ENCODE peak calls at places on chromosomes 2 and 18, in six cellular contexts. One of them, this sample, is unnamed.
A peak's percentile ranks its signal among the peaks of the same experiment; 100 is the strongest.

GRCh38 chr2:45936623-45936979 is 285.1 kb downstream of the PRKCE start:
- DNase-seq in endothelial cell of umbilical vein: no peak
- DNase-seq in thyroid gland: no peak
- DNase-seq in A549: no peak
- DNase-seq in K562: no peak
- DNase-seq in uterus: no peak
- DNase-seq in this sample: no peak

GRCh38 chr2:128473175-128474013 is 154.7 kb upstream of the HS6ST1 start:
- DNase-seq in K562: peak; percentile 54
- DNase-seq in thyroid gland: peak; percentile 46
- DNase-seq in endothelial cell of umbilical vein: no peak
- DNase-seq in uterus: no peak
- DNase-seq in A549: no peak
- DNase-seq in this sample: no peak

GRCh38 chr2:11406492-11407381 is 59.2 kb downstream of the E2F6 start:
- DNase-seq in endothelial cell of umbilical vein: no peak
- DNase-seq in thyroid gland: no peak
- DNase-seq in uterus: peak; percentile 75
- DNase-seq in A549: no peak
- DNase-seq in K562: peak; percentile 39
- DNase-seq in this sample: no peak

GRCh38 chr18:45412577-45412976 is 202.7 kb upstream of the SLC14A2 start:
- DNase-seq in K562: no peak
- DNase-seq in endothelial cell of umbilical vein: no peak
- DNase-seq in uterus: no peak
- DNase-seq in thyroid gland: no peak
- DNase-seq in A549: no peak
- DNase-seq in this sample: no peak

GRCh38 chr2:53490659-53491058 is 276.9 kb upstream of the CHAC2 start:
- DNase-seq in thyroid gland: peak; percentile 24
- DNase-seq in K562: no peak
- DNase-seq in uterus: peak; percentile 77
- DNase-seq in endothelial cell of umbilical vein: no peak
- DNase-seq in A549: no peak
- DNase-seq in this sample: no peak

GRCh38 chr2:12965540-12966269 is 249.0 kb downstream of the TRIB2 start:
- DNase-seq in K562: peak; percentile 87
- DNase-seq in endothelial cell of umbilical vein: peak; percentile 84
- DNase-seq in A549: no peak
- DNase-seq in thyroid gland: no peak
- DNase-seq in uterus: no peak
- DNase-seq in this sample: no peak

GRCh38 chr2:226969412-226969811 is 133.6 kb downstream of the RHBDD1 start:
- DNase-seq in K562: no peak
- DNase-seq in thyroid gland: no peak
- DNase-seq in uterus: no peak
- DNase-seq in endothelial cell of umbilical vein: no peak
- DNase-seq in A549: no peak
- DNase-seq in this sample: no peak

GRCh38 chr2:134918518-134919359 is at the start of gene CCNT2:
- DNase-seq in K562: peak; percentile 99
- DNase-seq in A549: peak; percentile 88
- DNase-seq in endothelial cell of umbilical vein: peak; percentile 99
- DNase-seq in thyroid gland: peak; percentile 98
- DNase-seq in uterus: peak; percentile 99
- DNase-seq in this sample: peak; percentile 99

GRCh38 chr18:59779979-59780378 is 82.8 kb upstream of the CCBE1 start:
- DNase-seq in uterus: no peak
- DNase-seq in endothelial cell of umbilical vein: peak; percentile 2
- DNase-seq in K562: no peak
- DNase-seq in thyroid gland: no peak
- DNase-seq in A549: no peak
- DNase-seq in this sample: no peak

GRCh38 chr2:25545899-25546298 is 127.5 kb downstream of the DTNB start:
- DNase-seq in A549: no peak
- DNase-seq in thyroid gland: no peak
- DNase-seq in uterus: no peak
- DNase-seq in K562: no peak
- DNase-seq in endothelial cell of umbilical vein: no peak
- DNase-seq in this sample: no peak

GRCh38 chr18:6781179-6781714 is 51.7 kb downstream of the ARHGAP28 start:
- DNase-seq in uterus: peak; percentile 16
- DNase-seq in A549: no peak
- DNase-seq in endothelial cell of umbilical vein: peak; percentile 62
- DNase-seq in thyroid gland: no peak
- DNase-seq in K562: peak; percentile 26
- DNase-seq in this sample: no peak

GRCh38 chr2:82344670-82345069 is 2040.1 kb upstream of the LRRTM1 start:
- DNase-seq in uterus: no peak
- DNase-seq in A549: no peak
- DNase-seq in endothelial cell of umbilical vein: peak; percentile 23
- DNase-seq in K562: peak; percentile 5
- DNase-seq in thyroid gland: no peak
- DNase-seq in this sample: no peak

GRCh38 chr18:555705-556402 is 24.3 kb upstream of the CETN1 start:
- DNase-seq in A549: no peak
- DNase-seq in thyroid gland: no peak
- DNase-seq in endothelial cell of umbilical vein: no peak
- DNase-seq in uterus: no peak
- DNase-seq in K562: no peak
- DNase-seq in this sample: no peak

GRCh38 chr18:28281400-28281799 is 104.5 kb upstream of the CDH2 start:
- DNase-seq in thyroid gland: no peak
- DNase-seq in endothelial cell of umbilical vein: no peak
- DNase-seq in uterus: no peak
- DNase-seq in K562: no peak
- DNase-seq in A549: no peak
- DNase-seq in this sample: no peak

GRCh38 chr2:134934641-134935040 is 16.0 kb downstream of the CCNT2 start:
- DNase-seq in uterus: no peak
- DNase-seq in thyroid gland: no peak
- DNase-seq in A549: no peak
- DNase-seq in K562: no peak
- DNase-seq in endothelial cell of umbilical vein: peak; percentile 10
- DNase-seq in this sample: no peak

GRCh38 chr18:76394780-76395476 is 100.1 kb downstream of the ZNF516 start:
- DNase-seq in K562: no peak
- DNase-seq in endothelial cell of umbilical vein: no peak
- DNase-seq in A549: no peak
- DNase-seq in thyroid gland: no peak
- DNase-seq in uterus: peak; percentile 15
- DNase-seq in this sample: no peak

GRCh38 chr2:197990356-197990755 is 186.0 kb downstream of the PLCL1 start:
- DNase-seq in K562: no peak
- DNase-seq in uterus: no peak
- DNase-seq in thyroid gland: no peak
- DNase-seq in endothelial cell of umbilical vein: no peak
- DNase-seq in A549: no peak
- DNase-seq in this sample: no peak

GRCh38 chr2:104434363-104434792 is 419.5 kb upstream of the POU3F3 start:
- DNase-seq in endothelial cell of umbilical vein: no peak
- DNase-seq in K562: no peak
- DNase-seq in thyroid gland: peak; percentile 58
- DNase-seq in A549: no peak
- DNase-seq in uterus: no peak
- DNase-seq in this sample: peak; percentile 60

GRCh38 chr2:5482929-5483331 is 209.3 kb upstream of the SOX11 start:
- DNase-seq in uterus: no peak
- DNase-seq in A549: no peak
- DNase-seq in K562: no peak
- DNase-seq in thyroid gland: peak; percentile 14
- DNase-seq in endothelial cell of umbilical vein: no peak
- DNase-seq in this sample: no peak

GRCh38 chr2:62881162-62881795 is 169.4 kb upstream of the OTX1 start:
- DNase-seq in uterus: no peak
- DNase-seq in endothelial cell of umbilical vein: no peak
- DNase-seq in thyroid gland: no peak
- DNase-seq in K562: no peak
- DNase-seq in A549: no peak
- DNase-seq in this sample: no peak

GRCh38 chr2:222318026-222318711 is 19.4 kb upstream of the PAX3 start:
- DNase-seq in thyroid gland: peak; percentile 69
- DNase-seq in uterus: peak; percentile 52
- DNase-seq in K562: peak; percentile 15
- DNase-seq in endothelial cell of umbilical vein: peak; percentile 76
- DNase-seq in A549: peak; percentile 57
- DNase-seq in this sample: peak; percentile 68

GRCh38 chr2:185640588-185640987 is 98.0 kb upstream of the FSIP2 start:
- DNase-seq in endothelial cell of umbilical vein: no peak
- DNase-seq in K562: no peak
- DNase-seq in thyroid gland: no peak
- DNase-seq in A549: no peak
- DNase-seq in uterus: no peak
- DNase-seq in this sample: no peak

GRCh38 chr2:223697316-223697875 is 95.2 kb upstream of the SCG2 start:
- DNase-seq in A549: no peak
- DNase-seq in thyroid gland: no peak
- DNase-seq in K562: no peak
- DNase-seq in uterus: no peak
- DNase-seq in endothelial cell of umbilical vein: no peak
- DNase-seq in this sample: no peak

GRCh38 chr2:224860786-224861185 is 144.6 kb upstream of the CCDC195 start:
- DNase-seq in endothelial cell of umbilical vein: no peak
- DNase-seq in uterus: no peak
- DNase-seq in A549: no peak
- DNase-seq in thyroid gland: no peak
- DNase-seq in K562: no peak
- DNase-seq in this sample: no peak

GRCh38 chr2:74186038-74186437 is 7.4 kb upstream of the MOB1A start:
- DNase-seq in A549: no peak
- DNase-seq in endothelial cell of umbilical vein: no peak
- DNase-seq in uterus: no peak
- DNase-seq in thyroid gland: no peak
- DNase-seq in K562: peak; percentile 89
- DNase-seq in this sample: peak; percentile 71

GRCh38 chr2:174902491-174903242 is 102.5 kb downstream of the CHN1 start:
- DNase-seq in A549: no peak
- DNase-seq in K562: no peak
- DNase-seq in uterus: no peak
- DNase-seq in thyroid gland: no peak
- DNase-seq in endothelial cell of umbilical vein: peak; percentile 24
- DNase-seq in this sample: no peak

GRCh38 chr2:46197672-46198071 is 99.5 kb upstream of the EPAS1 start:
- DNase-seq in uterus: no peak
- DNase-seq in endothelial cell of umbilical vein: no peak
- DNase-seq in A549: no peak
- DNase-seq in K562: peak; percentile 23
- DNase-seq in thyroid gland: no peak
- DNase-seq in this sample: no peak

DNA sequence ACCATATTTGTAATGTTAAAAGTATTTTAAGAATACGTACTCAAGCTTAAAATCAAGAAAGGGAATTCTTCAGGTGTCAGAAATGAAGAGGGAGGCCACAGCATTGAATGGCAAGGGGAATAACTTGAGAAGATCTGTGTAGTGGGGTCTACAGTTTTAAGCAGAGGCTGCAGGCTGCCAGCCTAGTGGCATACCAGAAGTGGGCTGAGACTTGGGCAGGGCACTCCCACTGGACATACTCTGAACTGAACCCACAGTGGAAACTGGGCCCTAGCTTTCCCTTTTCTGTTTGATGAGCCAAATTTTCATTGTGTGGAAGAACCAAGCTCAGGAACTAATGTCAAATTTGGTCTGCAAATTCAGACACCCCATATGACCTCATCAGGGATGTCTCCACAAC is 238.8 kb downstream of the PTPRM start:
- DNase-seq in endothelial cell of umbilical vein: no peak
- DNase-seq in A549: peak; percentile 6
- DNase-seq in thyroid gland: no peak
- DNase-seq in K562: no peak
- DNase-seq in uterus: no peak
- DNase-seq in this sample: no peak
- TF ChIP-seq CTCF in endothelial cell of umbilical vein: no peak
- TF ChIP-seq CTCF in A549: no peak
- TF ChIP-seq CTCF in thyroid gland: no peak
- TF ChIP-seq CTCF in K562: no peak
- TF ChIP-seq CTCF in uterus: no peak
- TF ChIP-seq CTCF in this sample: no peak

DNA sequence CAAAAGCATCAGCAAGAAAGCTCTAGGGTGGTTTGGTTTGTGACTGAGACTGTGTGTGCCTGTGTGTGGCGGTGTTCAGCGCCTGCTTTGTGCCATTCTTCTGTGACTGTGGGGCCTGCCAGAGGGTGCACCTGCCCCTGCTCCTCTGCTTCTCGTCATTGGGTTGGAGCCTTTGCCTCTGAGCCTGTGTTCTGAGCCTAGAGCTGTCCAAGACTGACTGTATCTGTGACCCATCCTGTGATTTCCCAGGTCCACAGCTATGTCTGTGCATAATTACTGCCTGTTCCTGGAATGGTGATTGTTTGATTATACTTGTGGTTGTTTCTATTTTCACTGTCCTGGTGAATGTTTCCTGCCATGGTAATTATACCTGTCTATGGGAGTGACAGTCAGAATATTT is 57.1 kb upstream of the KLHL29 start:
- DNase-seq in uterus: no peak
- DNase-seq in endothelial cell of umbilical vein: no peak
- DNase-seq in K562: no peak
- DNase-seq in A549: no peak
- DNase-seq in thyroid gland: no peak
- DNase-seq in this sample: no peak
- TF ChIP-seq POLR2A in uterus: no peak
- TF ChIP-seq POLR2A in endothelial cell of umbilical vein: no peak
- TF ChIP-seq POLR2A in K562: no peak
- TF ChIP-seq POLR2A in A549: no peak
- TF ChIP-seq POLR2A in thyroid gland: no peak
- TF ChIP-seq POLR2A in this sample: no peak

GRCh38 chr2:27217173-27218121 is at the start of gene CAD:
- DNase-seq in thyroid gland: peak; percentile 80
- DNase-seq in K562: peak; percentile 94
- DNase-seq in uterus: peak; percentile 88
- DNase-seq in endothelial cell of umbilical vein: peak; percentile 93
- DNase-seq in A549: peak; percentile 84
- DNase-seq in this sample: peak; percentile 85
- TF ChIP-seq CTCF in thyroid gland: peak; percentile 34
- TF ChIP-seq CTCF in K562: peak; percentile 43
- TF ChIP-seq CTCF in uterus: peak; percentile 63
- TF ChIP-seq CTCF in endothelial cell of umbilical vein: peak; percentile 32
- TF ChIP-seq CTCF in A549: no peak
- TF ChIP-seq CTCF in this sample: peak; percentile 29

DNA sequence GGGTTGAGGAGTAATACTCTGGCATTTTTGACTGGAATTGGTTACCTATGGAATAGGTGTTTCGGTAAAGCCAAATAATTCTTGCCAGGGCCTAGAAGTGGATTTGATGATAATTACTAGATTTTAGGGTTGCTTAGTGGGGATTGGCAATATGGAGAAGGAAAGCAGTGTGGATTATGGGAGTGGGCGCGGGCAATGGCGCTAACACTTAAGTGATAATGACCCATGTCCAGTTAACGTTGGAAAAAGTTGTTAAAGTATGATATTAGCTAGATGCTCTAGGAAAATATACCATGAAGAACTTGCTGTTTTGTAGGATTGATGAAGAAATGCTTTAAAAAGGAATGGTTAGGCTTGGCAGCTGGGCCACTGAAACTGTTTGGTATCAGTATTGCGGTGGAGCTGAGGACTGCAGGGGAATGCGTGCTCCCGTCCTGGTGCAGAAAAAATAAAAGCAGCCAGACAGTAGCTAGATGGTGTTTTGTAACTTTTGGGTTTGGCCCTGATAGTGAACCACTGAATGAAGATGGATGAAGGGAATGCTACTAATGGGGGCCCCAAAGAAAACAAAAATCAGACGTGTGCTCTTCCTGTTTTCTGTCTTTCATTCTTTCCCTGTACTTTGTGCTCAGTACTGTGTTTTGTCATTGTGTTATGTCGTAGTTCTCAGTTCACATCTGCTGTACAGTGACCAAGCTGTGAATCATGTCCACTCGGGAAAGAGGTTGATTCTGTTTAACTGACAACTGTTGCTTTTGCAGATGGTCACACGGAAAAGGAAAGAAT is 937 bp downstream of the INSIG2 start:
- DNase-seq in endothelial cell of umbilical vein: peak; percentile 80
- DNase-seq in uterus: peak; percentile 19
- DNase-seq in A549: peak; percentile 13
- DNase-seq in thyroid gland: peak; percentile 20
- DNase-seq in K562: peak; percentile 51
- DNase-seq in this sample: peak; percentile 54
- TF ChIP-seq POLR2A in endothelial cell of umbilical vein: no peak
- TF ChIP-seq POLR2A in uterus: no peak
- TF ChIP-seq POLR2A in A549: no peak
- TF ChIP-seq POLR2A in thyroid gland: no peak
- TF ChIP-seq POLR2A in K562: no peak
- TF ChIP-seq POLR2A in this sample: peak; percentile 53